ENCODE peak calls at places on chromosomes 6 and 20, in eight cellular contexts. F is mucosa of descending colon, V is heart right ventricle, Q is uterus, Y is fibroblast of mammary gland, W is IMR-90, P is HL-60, D is tibial artery. G is an unnamed sample.

GRCh38 chr6:85866758-85867401 is 224.2 kb upstream of the SYNCRIP start:
- DNase-seq in F (no peak), V (no peak), Q (no peak), Y (no peak), W (no peak), P (no peak), D (no peak), G (no peak)

GRCh38 chr6:123529843-123530242 is 106.9 kb downstream of the TRDN start:
- DNase-seq in F (no peak), V (no peak), Q (no peak), Y (no peak), W (no peak), P (no peak), D (no peak), G (no peak)

GRCh38 chr20:37365760-37366638 is 20.1 kb downstream of the SRC start:
- DNase-seq in F (no peak), V (no peak), Q (no peak), Y (no peak), W (no peak), P (peak), D (peak), G (no peak)

GRCh38 chr20:62476074-62476838 is 461 bp upstream of the GATA5 start:
- DNase-seq in F (no peak), V (peak), Q (no peak), Y (no peak), W (no peak), P (no peak), D (no peak), G (no peak)

GRCh38 chr20:23857954-23858565 is 21.5 kb downstream of the CST5 start:
- DNase-seq in F (no peak), V (no peak), Q (no peak), Y (no peak), W (no peak), P (no peak), D (no peak), G (no peak)

GRCh38 chr6:96659084-96659845 is 96.3 kb downstream of the FHL5 start:
- DNase-seq in F (no peak), V (no peak), Q (no peak), Y (no peak), W (no peak), P (no peak), D (no peak), G (no peak)

GRCh38 chr6:133648576-133648975 is 240.3 kb upstream of the TCF21 start:
- DNase-seq in F (no peak), V (no peak), Q (no peak), Y (no peak), W (peak), P (no peak), D (no peak), G (no peak)

GRCh38 chr6:106069478-106069877 is 16.7 kb upstream of the PRDM1 start:
- DNase-seq in F (no peak), V (no peak), Q (no peak), Y (peak), W (peak), P (no peak), D (no peak), G (no peak)

GRCh38 chr6:165484178-165484889 is 174.9 kb upstream of the C6orf118 start:
- DNase-seq in F (no peak), V (no peak), Q (no peak), Y (no peak), W (no peak), P (no peak), D (no peak), G (no peak)

GRCh38 chr6:35044771-35045275 is 96.3 kb downstream of the TCP11 start:
- DNase-seq in F (peak), V (no peak), Q (peak), Y (peak), W (no peak), P (no peak), D (peak), G (no peak)

GRCh38 chr6:143700684-143701342 is 23.0 kb downstream of the PHACTR2 start:
- DNase-seq in F (no peak), V (no peak), Q (peak), Y (peak), W (peak), P (no peak), D (no peak), G (no peak)

GRCh38 chr20:16049478-16050093 is 523.7 kb downstream of the KIF16B start:
- DNase-seq in F (no peak), V (no peak), Q (no peak), Y (no peak), W (no peak), P (no peak), D (no peak), G (no peak)

GRCh38 chr6:31826793-31827285 is 699 bp upstream of the HSPA1B start:
- DNase-seq in F (peak), V (peak), Q (peak), Y (peak), W (no peak), P (no peak), D (peak), G (peak)

GRCh38 chr20:8535403-8536003 is 403.4 kb downstream of the PLCB1 start:
- DNase-seq in F (no peak), V (no peak), Q (no peak), Y (peak), W (no peak), P (no peak), D (no peak), G (no peak)

GRCh38 chr6:36196049-36196879 is at the start of gene BRPF3:
- DNase-seq in F (peak), V (peak), Q (peak), Y (peak), W (peak), P (peak), D (peak), G (peak)

GRCh38 chr6:25844518-25844917 is 12.7 kb upstream of the SLC17A1 start:
- DNase-seq in F (no peak), V (no peak), Q (no peak), Y (no peak), W (no peak), P (no peak), D (no peak), G (no peak)

GRCh38 chr6:87909849-87910248 is 137.8 kb upstream of the SPACA1 start:
- DNase-seq in F (no peak), V (no peak), Q (no peak), Y (peak), W (peak), P (no peak), D (no peak), G (no peak)

GRCh38 chr20:56628873-56629463 is at the start of gene TFAP2C:
- DNase-seq in F (peak), V (peak), Q (peak), Y (peak), W (no peak), P (no peak), D (peak), G (no peak)

GRCh38 chr20:2900845-2901592 is 27.7 kb downstream of the PTPRA start:
- DNase-seq in F (no peak), V (no peak), Q (no peak), Y (no peak), W (no peak), P (peak), D (no peak), G (no peak)

GRCh38 chr6:38248500-38249234 is 391.1 kb downstream of the BTBD9 start:
- DNase-seq in F (no peak), V (no peak), Q (no peak), Y (peak), W (peak), P (no peak), D (no peak), G (no peak)

GRCh38 chr20:49394264-49394663 is 88.2 kb downstream of the KCNB1 start:
- DNase-seq in F (no peak), V (no peak), Q (peak), Y (peak), W (peak), P (no peak), D (peak), G (no peak)

GRCh38 chr6:2971420-2972218 is at the start of gene SERPINB6:
- DNase-seq in F (peak), V (peak), Q (peak), Y (peak), W (peak), P (peak), D (peak), G (peak)

GRCh38 chr6:135182993-135183531 is 2.0 kb downstream of the MYB start:
- DNase-seq in F (peak), V (no peak), Q (no peak), Y (no peak), W (no peak), P (no peak), D (no peak), G (peak)

GRCh38 chr6:124984668-124985338 is 22.6 kb downstream of the RNF217 start:
- DNase-seq in F (no peak), V (no peak), Q (no peak), Y (no peak), W (peak), P (no peak), D (no peak), G (no peak)

DNA sequence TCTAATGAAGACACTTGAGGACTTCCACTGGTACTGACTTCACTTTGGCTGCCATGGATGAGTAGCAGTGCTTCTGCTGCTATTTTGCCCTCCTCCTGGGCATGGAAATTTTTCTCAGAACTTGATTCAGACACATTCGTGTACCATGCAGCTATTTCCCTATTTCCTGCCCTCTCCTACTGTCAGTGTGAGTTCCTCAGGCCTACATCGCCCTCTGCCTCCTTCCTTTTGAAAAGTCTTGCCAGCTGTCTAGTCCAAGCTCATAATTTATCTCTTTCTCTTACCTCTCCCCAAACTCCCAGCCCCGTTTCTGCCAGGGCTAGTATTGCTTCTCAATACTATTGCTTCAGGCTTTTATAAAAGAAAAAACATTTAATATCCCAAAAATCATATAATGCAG is 470.2 kb downstream of the ADGRB3 start:
- DNase-seq in F (no peak), V (no peak), Q (no peak), Y (no peak), W (no peak), P (no peak), D (no peak), G (no peak)
- TF ChIP-seq CTCF in F (no peak), V (no peak), Q (no peak), Y (no peak), W (peak), P (no peak), D (no peak), G (no peak)

GRCh38 chr6:100464162-100464851 is 414 bp downstream of the SIM1 start:
- DNase-seq in F (no peak), V (no peak), Q (no peak), Y (no peak), W (no peak), P (no peak), D (no peak), G (no peak)
- H3K4me3 ChIP-seq in F (no peak), V (no peak), Q (no peak), Y (peak), W (no peak), P (no peak), D (peak), G (no peak)

GRCh38 chr6:157669747-157670216 is 153.3 kb upstream of the SNX9 start:
- DNase-seq in F (peak), V (peak), Q (peak), Y (peak), W (peak), P (no peak), D (peak), G (no peak)
- TF ChIP-seq CTCF in F (no peak), V (peak), Q (peak), Y (peak), W (peak), P (no peak), D (peak), G (no peak)

DNA sequence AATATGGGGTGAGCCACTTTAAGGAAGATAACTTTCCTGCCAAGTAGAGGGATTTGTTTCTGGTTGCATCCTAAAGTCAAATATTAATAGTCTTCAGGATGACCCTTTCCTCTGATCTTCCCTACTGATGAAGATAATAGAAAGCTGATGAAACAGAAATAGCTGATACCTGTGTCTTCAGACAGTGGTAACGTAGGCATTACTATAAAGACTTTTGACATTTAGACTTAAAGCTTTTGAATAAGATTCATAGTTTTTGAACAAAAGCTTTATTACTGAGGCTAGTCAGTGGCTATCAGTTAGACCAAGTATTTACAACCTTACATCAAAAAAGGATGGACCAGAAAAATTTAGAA is 1.4 kb downstream of the NEDD9 start:
- DNase-seq in F (no peak), V (no peak), Q (no peak), Y (no peak), W (no peak), P (no peak), D (no peak), G (no peak)
- H3K4me3 ChIP-seq in F (peak), V (peak), Q (peak), Y (peak), W (peak), P (no peak), D (peak), G (peak)

DNA sequence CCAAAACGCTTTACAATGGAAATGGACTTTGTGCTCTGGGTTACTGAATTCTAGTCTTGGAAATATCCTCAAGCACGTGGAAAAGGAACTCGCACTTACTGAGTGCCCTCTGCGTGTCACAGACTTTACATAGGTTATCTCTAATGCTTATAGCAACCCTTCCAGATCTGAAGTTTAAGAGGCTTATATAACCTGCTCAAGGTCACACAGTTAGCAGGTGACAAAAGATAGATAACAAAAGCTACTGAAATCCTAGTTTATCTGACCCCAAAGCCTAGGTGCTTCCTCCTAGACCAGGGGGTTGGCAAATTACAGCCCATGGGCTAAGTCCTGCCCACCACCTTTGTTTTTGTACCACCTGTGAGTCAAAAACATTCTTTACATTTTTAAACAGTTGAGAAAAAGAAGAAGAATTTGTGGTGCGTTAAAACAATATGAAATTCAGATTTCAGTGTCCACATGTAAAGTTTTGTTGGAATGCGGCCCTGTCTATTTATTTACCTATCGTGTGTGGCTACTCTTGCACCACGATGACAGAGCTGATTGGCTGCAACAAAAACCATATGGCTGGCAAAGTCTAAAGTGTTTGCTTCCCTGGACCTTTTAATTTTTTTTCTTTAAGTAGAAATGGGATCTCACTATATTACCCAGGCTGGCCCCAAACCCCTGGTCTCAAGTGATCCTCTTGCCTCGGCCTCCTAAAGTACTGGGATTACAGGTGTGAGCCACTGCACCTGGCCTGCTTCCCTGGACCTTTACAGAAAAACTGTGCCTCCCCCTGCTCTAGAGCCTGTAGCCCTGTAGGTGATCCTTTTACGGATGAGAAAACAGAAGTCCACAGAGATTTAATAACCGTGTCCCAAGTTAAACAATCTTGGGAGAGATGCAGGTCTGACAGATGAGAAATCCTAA is 110.2 kb upstream of the RREB1 start:
- DNase-seq in F (no peak), V (no peak), Q (no peak), Y (no peak), W (no peak), P (no peak), D (no peak), G (no peak)
- TF ChIP-seq CTCF in F (no peak), V (no peak), Q (no peak), Y (no peak), W (no peak), P (no peak), D (no peak), G (no peak)

GRCh38 chr6:41531016-41531415 is 15.2 kb upstream of the FOXP4 start:
- DNase-seq in F (no peak), V (no peak), Q (no peak), Y (no peak), W (no peak), P (no peak), D (no peak), G (no peak)

GRCh38 chr6:41529970-41530369 is 16.2 kb upstream of the FOXP4 start:
- DNase-seq in F (no peak), V (no peak), Q (no peak), Y (no peak), W (no peak), P (no peak), D (no peak), G (no peak)

GRCh38 chr6:41530476-41530875 is 15.7 kb upstream of the FOXP4 start:
- DNase-seq in F (no peak), V (no peak), Q (no peak), Y (no peak), W (no peak), P (no peak), D (no peak), G (no peak)

GRCh38 chr6:41529049-41529448 is 17.1 kb upstream of the FOXP4 start:
- DNase-seq in F (no peak), V (no peak), Q (no peak), Y (no peak), W (no peak), P (no peak), D (no peak), G (no peak)

GRCh38 chr6:41531591-41532582 is 14.3 kb upstream of the FOXP4 start:
- DNase-seq in F (no peak), V (no peak), Q (peak), Y (peak), W (peak), P (no peak), D (no peak), G (no peak)
- H3K4me3 ChIP-seq in F (no peak), V (no peak), Q (no peak), Y (peak), W (no peak), P (no peak), D (no peak), G (no peak)

GRCh38 chr20:12798286-12798685 is 210.5 kb upstream of the SPTLC3 start:
- DNase-seq in F (no peak), V (no peak), Q (no peak), Y (no peak), W (no peak), P (no peak), D (no peak), G (no peak)
- TF ChIP-seq CTCF in F (no peak), V (no peak), Q (no peak), Y (no peak), W (no peak), P (no peak), D (no peak), G (no peak)

GRCh38 chr6:150297327-150298028 is 71.3 kb upstream of the IYD start:
- DNase-seq in F (no peak), V (no peak), Q (no peak), Y (peak), W (no peak), P (no peak), D (no peak), G (no peak)
- H3K4me3 ChIP-seq in F (no peak), V (no peak), Q (no peak), Y (no peak), W (no peak), P (no peak), D (no peak), G (no peak)

DNA sequence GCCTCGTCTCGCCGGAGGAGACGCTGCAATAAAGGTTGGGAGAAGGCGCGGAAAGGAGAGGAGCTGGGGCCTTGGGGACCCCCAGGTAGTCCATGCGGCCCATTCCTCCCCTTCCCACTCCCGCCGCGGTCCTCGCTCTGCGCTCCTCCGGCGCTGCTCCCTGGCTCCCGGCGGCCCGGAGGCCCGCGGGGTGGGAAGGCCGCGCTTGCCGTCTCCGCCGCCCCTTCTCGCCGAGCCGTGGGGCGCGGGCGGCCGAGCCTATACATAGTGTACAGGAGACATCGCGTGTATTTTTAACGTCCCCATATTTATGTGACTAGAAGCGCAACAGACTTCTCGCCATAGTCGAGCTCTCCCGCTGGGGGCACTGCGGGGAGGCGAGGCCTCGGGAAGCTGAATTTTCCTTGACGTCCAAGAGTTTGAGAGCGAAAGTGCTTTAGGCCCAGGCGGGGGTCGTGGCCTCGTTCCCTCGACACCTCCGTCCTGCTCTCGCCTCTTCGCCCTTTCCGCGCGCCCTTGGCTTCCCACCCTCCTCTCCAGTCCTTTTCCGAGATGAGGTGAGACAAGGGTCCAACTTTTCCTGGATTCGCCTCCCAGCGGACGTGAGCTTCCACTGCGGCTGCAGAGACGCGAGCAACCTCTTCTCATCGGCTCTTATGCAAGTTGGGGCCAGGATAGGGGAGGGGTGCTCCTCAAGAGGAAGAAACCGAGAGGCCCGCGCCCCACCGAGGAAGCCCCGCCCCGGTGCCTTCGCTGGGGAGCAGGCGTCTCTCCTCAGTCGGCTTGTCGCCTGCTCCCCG is 29.0 kb downstream of the SLC12A5 start:
- DNase-seq in F (peak), V (peak), Q (peak), Y (peak), W (peak), P (peak), D (peak), G (no peak)
- TF ChIP-seq CTCF in F (no peak), V (peak), Q (peak), Y (peak), W (peak), P (no peak), D (peak), G (no peak)

G was measured in right lobe of liver.